ENCODE peak calls at places on chromosomes 5 and 9, in four cellular contexts. T is uterus, M is body of pancreas, A is SJSA1. K is an unnamed sample. For H3K4me1, the result is how much of the 10 kb centered on the place peaks cover.

GRCh38 chr5:97000391-97000790 is 64.5 kb downstream of the LNPEP start:
- DNase-seq in M (no peak), A (no peak), T (no peak), K (no peak)

GRCh38 chr5:112757468-112758208 is 20.0 kb downstream of the APC start:
- DNase-seq in A (no peak), M (no peak), T (no peak), K (no peak)

GRCh38 chr9:80874276-80874675 is 815.1 kb downstream of the TLE1 start:
- DNase-seq in T (no peak), A (no peak), M (no peak), K (no peak)

GRCh38 chr5:32096891-32097592 is 77.1 kb downstream of the GOLPH3 start:
- DNase-seq in T (no peak), A (no peak), M (no peak), K (no peak)

GRCh38 chr9:87267251-87267679 is 230.4 kb upstream of the DAPK1 start:
- DNase-seq in T (peak), A (no peak), M (no peak), K (no peak)

GRCh38 chr5:149956685-149957084 is 3.9 kb upstream of the SLC26A2 start:
- DNase-seq in A (no peak), T (no peak), M (no peak), K (no peak)

GRCh38 chr5:132469380-132470372 is 20.9 kb downstream of the IRF1 start:
- DNase-seq in M (peak), T (peak), A (no peak), K (no peak)

GRCh38 chr9:127277099-127277498 is 12.5 kb downstream of the GARNL3 start:
- DNase-seq in T (no peak), A (no peak), M (no peak), K (no peak)

GRCh38 chr5:112869948-112870347 is 8.9 kb downstream of the SRP19 start:
- DNase-seq in A (no peak), M (no peak), T (no peak), K (no peak)

GRCh38 chr5:122091942-122092600 is 14.0 kb upstream of the LOX start:
- DNase-seq in T (no peak), M (no peak), A (no peak), K (no peak)

GRCh38 chr5:1772634-1773033 is 27.0 kb downstream of the MRPL36 start:
- DNase-seq in A (no peak), T (no peak), M (no peak), K (no peak)

GRCh38 chr5:133404724-133405123 is 207.6 kb downstream of the FSTL4 start:
- DNase-seq in A (peak), T (no peak), M (no peak), K (no peak)

GRCh38 chr5:112554089-112554977 is 135.3 kb upstream of the EPB41L4A start:
- DNase-seq in M (no peak), T (no peak), A (no peak), K (peak)

GRCh38 chr5:112146323-112146848 is 272.7 kb downstream of the EPB41L4A start:
- DNase-seq in A (no peak), T (peak), M (no peak), K (no peak)

GRCh38 chr5:138448481-138449398 is 9.9 kb downstream of the REEP2 start:
- DNase-seq in A (no peak), M (no peak), T (no peak), K (no peak)

GRCh38 chr5:122120957-122121356 is 8.4 kb upstream of the ZNF474 start:
- DNase-seq in T (no peak), A (no peak), M (no peak), K (no peak)

GRCh38 chr5:178058321-178059012 is 54.9 kb upstream of the N4BP3 start:
- DNase-seq in M (peak), A (no peak), T (no peak), K (no peak)

GRCh38 chr5:132260714-132261615 is 3.5 kb downstream of the PDLIM4 start:
- DNase-seq in T (peak), A (peak), M (peak), K (peak)

GRCh38 chr9:37997636-37998374 is 71.2 kb downstream of the SHB start:
- DNase-seq in M (no peak), A (no peak), T (no peak), K (no peak)

GRCh38 chr5:122089614-122090013 is 11.6 kb upstream of the LOX start:
- DNase-seq in M (no peak), A (no peak), T (no peak), K (no peak)

GRCh38 chr9:77846957-77847574 is 184.5 kb downstream of the GNAQ start:
- DNase-seq in M (no peak), T (no peak), A (no peak), K (peak)

GRCh38 chr9:122393284-122393983 is 22.6 kb downstream of the PTGS1 start:
- DNase-seq in A (no peak), T (no peak), M (no peak), K (no peak)

GRCh38 chr5:17157916-17158529 is 59.4 kb upstream of the BASP1 start:
- DNase-seq in A (no peak), T (no peak), M (no peak), K (no peak)

GRCh38 chr5:36502608-36503007 is 103.8 kb upstream of the SLC1A3 start:
- DNase-seq in M (peak), A (peak), T (no peak), K (no peak)

DNA sequence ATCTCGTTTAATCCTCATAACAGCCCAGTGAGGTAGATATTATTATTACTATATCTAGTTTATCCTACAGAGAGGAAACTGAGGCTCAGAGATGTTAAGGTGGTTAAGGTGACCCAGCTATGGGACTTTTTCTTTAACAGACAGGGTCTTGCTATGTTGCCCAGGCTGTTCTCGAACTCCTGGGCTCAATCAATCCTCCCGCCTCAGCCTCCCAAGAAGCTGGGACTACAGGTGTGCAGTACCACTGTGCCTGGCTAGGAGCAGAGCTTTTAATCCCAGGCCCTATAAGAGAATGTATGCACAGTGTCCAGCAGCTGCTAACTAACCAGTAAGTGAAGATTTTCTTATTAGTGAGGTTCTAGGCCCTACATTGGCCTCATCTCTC is 62.4 kb downstream of the PCDH1 start:
- DNase-seq in A (no peak), M (no peak), T (no peak), K (no peak)
- H3K27ac ChIP-seq in A (no peak), M (peak), T (no peak), K (peak)

GRCh38 chr5:14443665-14444064 is 137.9 kb upstream of the OTULINL start:
- DNase-seq in T (no peak), M (no peak), A (no peak), K (no peak)
- H3K4me1 ChIP-seq in T (under half), M (under half), A (half or more), K (under half)

GRCh38 chr5:108798866-108799265 is 51.2 kb downstream of the FER start:
- DNase-seq in T (no peak), A (no peak), M (no peak), K (no peak)

GRCh38 chr5:108797396-108797795 is 49.7 kb downstream of the FER start:
- DNase-seq in A (no peak), M (no peak), T (no peak), K (no peak)

GRCh38 chr5:108797986-108798385 is 50.3 kb downstream of the FER start:
- DNase-seq in T (no peak), M (no peak), A (no peak), K (no peak)

GRCh38 chr5:108801301-108801700 is 53.6 kb downstream of the FER start:
- DNase-seq in M (no peak), A (no peak), T (no peak), K (no peak)

GRCh38 chr5:108801776-108802175 is 54.1 kb downstream of the FER start:
- DNase-seq in T (no peak), M (no peak), A (peak), K (no peak)
- H3K27ac ChIP-seq in T (no peak), M (no peak), A (peak), K (no peak)

GRCh38 chr9:121321039-121321503 is 49.0 kb downstream of the STOM start:
- DNase-seq in A (peak), M (no peak), T (peak), K (no peak)
- H3K4me1 ChIP-seq in A (under half), M (under half), T (under half), K (under half)

GRCh38 chr5:179558912-179559279 is 8.5 kb downstream of the RUFY1 start:
- DNase-seq in M (peak), T (no peak), A (no peak), K (no peak)
- H3K27ac ChIP-seq in M (peak), T (peak), A (peak), K (peak)

GRCh38 chr9:136048560-136049411 is 46.3 kb downstream of the NACC2 start:
- DNase-seq in T (no peak), A (no peak), M (no peak), K (no peak)
- H3K4me1 ChIP-seq in T (under half), A (under half), M (under half), K (under half)

DNA sequence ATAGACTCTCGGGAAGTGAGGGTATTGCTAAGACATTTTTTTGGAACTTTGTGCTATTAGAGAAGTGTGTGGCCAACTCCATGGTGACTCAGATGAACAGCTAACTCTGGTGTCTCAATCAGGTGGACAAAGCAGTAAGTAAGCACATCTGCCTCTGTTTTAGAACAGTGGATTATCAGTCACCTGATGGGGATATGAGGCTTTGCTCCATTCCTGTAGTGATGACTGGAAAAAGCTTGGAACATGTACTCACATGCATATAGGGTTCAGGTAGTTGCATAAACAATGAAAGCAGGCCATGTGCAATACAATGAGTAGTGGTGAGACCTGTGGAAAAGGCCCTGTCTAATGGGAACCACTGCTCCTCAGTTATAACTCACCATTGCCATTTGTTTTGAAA is 168.2 kb upstream of the FBN2 start:
- DNase-seq in T (no peak), M (no peak), A (no peak), K (no peak)
- H3K27ac ChIP-seq in T (no peak), M (no peak), A (no peak), K (no peak)

GRCh38 chr9:107931071-107931715 is 441.6 kb upstream of the KLF4 start:
- DNase-seq in A (no peak), M (no peak), T (no peak), K (no peak)

GRCh38 chr9:107932601-107933000 is 443.0 kb upstream of the KLF4 start:
- DNase-seq in M (no peak), A (no peak), T (no peak), K (no peak)

GRCh38 chr9:107935931-107936330 is 446.4 kb upstream of the KLF4 start:
- DNase-seq in M (no peak), T (no peak), A (no peak), K (no peak)

GRCh38 chr9:107932036-107932435 is 442.5 kb upstream of the KLF4 start:
- DNase-seq in M (no peak), A (no peak), T (no peak), K (no peak)

GRCh38 chr9:107933042-107933441 is 443.5 kb upstream of the KLF4 start:
- DNase-seq in A (no peak), T (no peak), M (no peak), K (no peak)
- H3K4me1 ChIP-seq in A (under half), T (under half), M (under half), K (under half)

DNA sequence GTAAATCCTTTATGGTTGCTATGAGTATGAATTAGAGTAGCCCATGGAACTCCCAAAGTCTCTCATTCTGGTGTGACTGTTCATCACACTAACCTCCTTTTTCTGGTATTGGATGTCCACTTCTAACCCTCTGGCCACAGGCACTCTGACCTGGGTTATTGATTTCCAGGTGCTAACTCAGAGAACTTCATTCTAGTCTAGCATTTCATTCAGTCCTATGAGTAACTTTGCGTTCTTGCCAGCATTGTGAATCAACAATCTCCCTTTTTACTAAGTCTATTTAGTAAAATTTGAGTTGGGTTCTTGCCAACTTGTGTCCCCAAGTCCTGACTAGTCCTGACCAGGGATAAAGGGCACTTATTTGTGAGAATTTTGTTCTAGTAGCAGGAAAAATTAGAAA is 103.5 kb downstream of the SNX18 start:
- DNase-seq in T (no peak), A (no peak), M (no peak), K (no peak)
- H3K27ac ChIP-seq in T (no peak), A (no peak), M (no peak), K (no peak)

GRCh38 chr5:155834271-155834975 is 492.5 kb upstream of the SGCD start:
- DNase-seq in A (no peak), T (no peak), M (no peak), K (no peak)
- H3K4me1 ChIP-seq in A (under half), T (under half), M (under half), K (under half)